ENCODE peak calls at places on chromosomes 13 and 19, in five cellular contexts. G is upper lobe of left lung, P is A549, Z is colonic mucosa, A is astrocyte. O is an unnamed sample.

GRCh38 chr13:90686438-90686837 is 661.0 kb upstream of the MIR17HG start:
- DNase-seq in G (no peak), P (peak; percentile 1), Z (no peak), A (peak; percentile 90), O (no peak)

GRCh38 chr19:39514840-39515550 is at the start of gene SELENOV:
- DNase-seq in G (no peak), P (no peak), Z (no peak), A (no peak), O (no peak)

GRCh38 chr13:94419304-94419943 is 60.1 kb downstream of the DCT start:
- DNase-seq in G (no peak), P (no peak), Z (no peak), A (peak; percentile 65), O (no peak)

GRCh38 chr13:104773775-104774174 is 1707.6 kb upstream of the SLC10A2 start:
- DNase-seq in G (no peak), P (peak; percentile 12), Z (no peak), A (peak; percentile 46), O (no peak)

GRCh38 chr19:21115430-21115829 is 26.4 kb upstream of the ZNF431 start:
- DNase-seq in G (no peak), P (no peak), Z (no peak), A (no peak), O (no peak)

GRCh38 chr19:49157445-49158224 is at the start of gene TRPM4:
- DNase-seq in G (peak; percentile 92), P (peak; percentile 84), Z (peak; percentile 98), A (peak; percentile 46), O (peak; percentile 96)

GRCh38 chr19:29260477-29261317 is 47.7 kb upstream of the UQCRFS1 start:
- DNase-seq in G (no peak), P (peak; percentile 79), Z (peak; percentile 29), A (no peak), O (no peak)

GRCh38 chr13:94596575-94596971 is 621 bp upstream of the TGDS start:
- DNase-seq in G (no peak), P (no peak), Z (peak; percentile 26), A (no peak), O (no peak)

GRCh38 chr13:95343944-95344343 is 42.7 kb upstream of the ABCC4 start:
- DNase-seq in G (no peak), P (no peak), Z (no peak), A (no peak), O (no peak)

GRCh38 chr19:57675881-57676280 is 5.9 kb upstream of the ZNF551 start:
- DNase-seq in G (no peak), P (no peak), Z (no peak), A (no peak), O (no peak)

GRCh38 chr19:45553464-45553863 is 31.1 kb downstream of the OPA3 start:
- DNase-seq in G (no peak), P (no peak), Z (peak; percentile 69), A (no peak), O (no peak)

GRCh38 chr19:55673465-55673864 is 1.6 kb upstream of the EPN1 start:
- DNase-seq in G (no peak), P (no peak), Z (no peak), A (no peak), O (no peak)

GRCh38 chr13:39699274-39699673 is 43.8 kb downstream of the COG6 start:
- DNase-seq in G (no peak), P (no peak), Z (no peak), A (no peak), O (no peak)

GRCh38 chr19:18282021-18282787 is 782 bp upstream of the JUND start:
- DNase-seq in G (peak; percentile 54), P (no peak), Z (peak; percentile 57), A (peak; percentile 79), O (peak; percentile 77)

GRCh38 chr19:28737021-28737525 is 475.9 kb downstream of the UQCRFS1 start:
- DNase-seq in G (no peak), P (peak; percentile 35), Z (no peak), A (peak; percentile 7), O (no peak)

GRCh38 chr13:66940113-66940512 is 290.0 kb downstream of the PCDH9 start:
- DNase-seq in G (no peak), P (no peak), Z (no peak), A (peak; percentile 19), O (no peak)

GRCh38 chr13:109231853-109232252 is 554.5 kb downstream of the IRS2 start:
- DNase-seq in G (no peak), P (no peak), Z (no peak), A (no peak), O (no peak)

GRCh38 chr19:54390942-54391577 is 24.2 kb upstream of the TTYH1 start:
- DNase-seq in G (peak; percentile 29), P (peak; percentile 80), Z (peak; percentile 51), A (peak; percentile 31), O (no peak)

GRCh38 chr13:34340534-34340933 is 522.6 kb downstream of the RFC3 start:
- DNase-seq in G (no peak), P (peak; percentile 69), Z (no peak), A (no peak), O (no peak)

GRCh38 chr19:17327654-17328516 is 6.8 kb downstream of the ANO8 start:
- DNase-seq in G (peak; percentile 86), P (no peak), Z (peak; percentile 89), A (no peak), O (peak; percentile 92)

GRCh38 chr13:114097893-114098688 is 34.3 kb downstream of the RASA3 start:
- DNase-seq in G (peak; percentile 10), P (no peak), Z (no peak), A (no peak), O (peak; percentile 55)

GRCh38 chr19:35513231-35513974 is at the start of gene DMKN:
- DNase-seq in G (peak; percentile 44), P (no peak), Z (no peak), A (no peak), O (no peak)
- H3K4me3 ChIP-seq in G (no peak within 1 kb of the TSS), P (no peak within 1 kb of the TSS), Z (no peak within 1 kb of the TSS), A (no peak within 1 kb of the TSS), O (no peak within 1 kb of the TSS)

GRCh38 chr19:4389064-4389375 is 11.3 kb downstream of the SH3GL1 start:
- DNase-seq in G (no peak), P (no peak), Z (no peak), A (no peak), O (no peak)
- H3K4me1 ChIP-seq in G (peaks cover 59% of the 10 kb centered on the region), P (no peaks in the 10 kb centered on the region), Z (peaks cover 5% of the 10 kb centered on the region), A (peaks cover 42% of the 10 kb centered on the region), O (peaks cover 57% of the 10 kb centered on the region)

GRCh38 chr19:38422405-38422804 is 3.6 kb downstream of the RASGRP4 start:
- DNase-seq in G (no peak), P (no peak), Z (no peak), A (no peak), O (no peak)
- H3K4me3 ChIP-seq in G (no peak overlapping the region), P (no peak overlapping the region), Z (no peak overlapping the region), A (no peak overlapping the region), O (no peak overlapping the region)

GRCh38 chr13:79402074-79402635 is 3.9 kb downstream of the RBM26 start:
- DNase-seq in G (no peak), P (no peak), Z (no peak), A (no peak), O (no peak)

GRCh38 chr13:79401259-79402071 is 4.6 kb downstream of the RBM26 start:
- DNase-seq in G (no peak), P (no peak), Z (no peak), A (no peak), O (no peak)

GRCh38 chr13:79395881-79396280 is 10.2 kb downstream of the RBM26 start:
- DNase-seq in G (no peak), P (no peak), Z (no peak), A (no peak), O (no peak)

GRCh38 chr13:79398915-79399314 is 7.1 kb downstream of the RBM26 start:
- DNase-seq in G (no peak), P (no peak), Z (no peak), A (no peak), O (no peak)

DNA sequence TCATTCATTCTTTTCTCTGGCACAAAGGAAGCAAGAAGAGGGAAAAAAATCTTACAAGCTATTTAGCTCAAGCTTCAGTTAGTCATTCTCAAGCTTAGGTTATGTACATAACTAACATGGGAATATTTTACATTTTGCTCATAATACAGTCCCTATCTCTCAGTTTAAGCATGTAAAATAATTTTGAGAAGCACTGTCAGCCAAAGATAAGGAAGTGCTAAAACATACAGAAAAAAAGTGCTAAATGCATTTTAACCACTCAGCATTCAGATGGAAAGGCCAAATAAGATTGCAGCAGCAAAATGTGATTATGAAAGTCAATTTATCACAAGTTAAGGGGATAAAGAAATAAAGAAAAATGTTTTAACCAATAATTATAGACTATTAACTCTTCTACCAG is 7.9 kb downstream of the RBM26 start:
- DNase-seq in G (no peak), P (no peak), Z (no peak), A (no peak), O (no peak)
- H3K4me1 ChIP-seq in G (peaks cover 46% of the 10 kb centered on the region), P (peaks cover 22% of the 10 kb centered on the region), Z (peaks cover 12% of the 10 kb centered on the region), A (peaks cover 14% of the 10 kb centered on the region), O (peaks cover 23% of the 10 kb centered on the region)

GRCh38 chr19:42440357-42441046 is 2.2 kb downstream of the CXCL17 start:
- DNase-seq in G (peak; percentile 85), P (peak; percentile 87), Z (peak; percentile 84), A (peak; percentile 27), O (peak; percentile 91)
- H3K4me3 ChIP-seq in G (no peak overlapping the region), P (no peak overlapping the region), Z (no peak overlapping the region), A (no peak overlapping the region), O (peak overlapping the region; percentile 43)

GRCh38 chr19:50547385-50548190 is 20.6 kb downstream of the LRRC4B start:
- DNase-seq in G (no peak), P (no peak), Z (no peak), A (no peak), O (no peak)
- H3K4me1 ChIP-seq in G (peaks cover 3% of the 10 kb centered on the region), P (peaks cover 3% of the 10 kb centered on the region), Z (no peaks in the 10 kb centered on the region), A (no peaks in the 10 kb centered on the region), O (no peaks in the 10 kb centered on the region)

DNA sequence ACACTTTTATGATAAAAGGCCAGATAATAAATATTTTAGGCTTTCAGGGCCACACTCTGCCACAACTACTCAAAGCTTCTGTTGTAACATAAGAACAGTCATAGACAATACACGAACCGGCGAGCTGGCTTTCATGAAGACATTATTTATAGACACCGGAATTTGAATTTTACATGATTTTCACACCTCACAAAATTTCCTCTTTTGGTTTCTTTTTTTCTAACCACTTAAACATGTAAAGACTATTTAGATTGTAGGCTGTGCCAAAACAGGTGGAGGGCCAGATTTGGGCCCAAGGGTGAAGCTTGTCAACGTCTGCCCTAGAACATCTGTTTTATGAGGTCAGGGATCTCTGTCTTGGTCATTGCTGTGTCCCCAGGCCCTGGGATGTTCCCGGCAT is 29.7 kb upstream of the FXYD3 start:
- DNase-seq in G (no peak), P (no peak), Z (no peak), A (no peak), O (no peak)
- H3K4me3 ChIP-seq in G (no peak overlapping the region), P (no peak overlapping the region), Z (no peak overlapping the region), A (no peak overlapping the region), O (no peak overlapping the region)

GRCh38 chr19:5624741-5625140 is 1.9 kb downstream of the SAFB start:
- DNase-seq in G (no peak), P (no peak), Z (no peak), A (no peak), O (no peak)
- H3K4me1 ChIP-seq in G (peaks cover 70% of the 10 kb centered on the region), P (peaks cover 29% of the 10 kb centered on the region), Z (peaks cover 9% of the 10 kb centered on the region), A (peaks cover 38% of the 10 kb centered on the region), O (peaks cover 70% of the 10 kb centered on the region)